ENCODE peak calls at places on chromosomes 11 and 22, in eight cellular contexts. M, Y, J, R, P, W, D and F are unnamed samples.

GRCh38 chr11:126891556-126892217 is 108.9 kb downstream of the KIRREL3 start:
- DNase-seq in M (no peak), Y (no peak), J (no peak), R (no peak), P (peak), W (no peak), D (no peak), F (no peak)

GRCh38 chr22:27480487-27480886 is 321.1 kb downstream of the MN1 start:
- DNase-seq in M (no peak), Y (no peak), J (peak), R (no peak), P (peak), W (no peak), D (no peak), F (peak)

GRCh38 chr11:120378474-120378873 is 42.3 kb downstream of the ARHGEF12 start:
- DNase-seq in M (no peak), Y (no peak), J (no peak), R (no peak), P (no peak), W (no peak), D (no peak), F (no peak)

GRCh38 chr11:120432056-120433018 is 79.2 kb upstream of the GRIK4 start:
- DNase-seq in M (peak), Y (peak), J (no peak), R (peak), P (peak), W (peak), D (peak), F (no peak)

GRCh38 chr11:3942160-3942955 is 86.9 kb downstream of the STIM1 start:
- DNase-seq in M (no peak), Y (no peak), J (no peak), R (no peak), P (no peak), W (no peak), D (no peak), F (no peak)

GRCh38 chr22:42926034-42926433 is 69.0 kb upstream of the ARFGAP3 start:
- DNase-seq in M (no peak), Y (no peak), J (no peak), R (no peak), P (no peak), W (no peak), D (no peak), F (no peak)

GRCh38 chr11:102457865-102458264 is 5.3 kb upstream of the TMEM123 start:
- DNase-seq in M (no peak), Y (no peak), J (no peak), R (no peak), P (no peak), W (no peak), D (no peak), F (no peak)

GRCh38 chr11:13940611-13941256 is 21.8 kb upstream of the SPON1 start:
- DNase-seq in M (no peak), Y (no peak), J (no peak), R (no peak), P (no peak), W (no peak), D (no peak), F (no peak)

GRCh38 chr22:44389926-44390925 is 77.5 kb upstream of the SHISAL1 start:
- DNase-seq in M (no peak), Y (no peak), J (no peak), R (no peak), P (no peak), W (no peak), D (no peak), F (no peak)

GRCh38 chr22:50581950-50582561 is 593 bp downstream of the CHKB start:
- DNase-seq in M (no peak), Y (no peak), J (no peak), R (peak), P (no peak), W (no peak), D (no peak), F (no peak)

GRCh38 chr11:112852141-112852853 is 108.9 kb upstream of the NCAM1 start:
- DNase-seq in M (no peak), Y (peak), J (no peak), R (no peak), P (no peak), W (no peak), D (no peak), F (no peak)

GRCh38 chr11:16986434-16987204 is 27.6 kb downstream of the PLEKHA7 start:
- DNase-seq in M (no peak), Y (no peak), J (peak), R (peak), P (peak), W (no peak), D (no peak), F (no peak)

GRCh38 chr11:114915871-114916270 is 237.5 kb downstream of the NXPE2 start:
- DNase-seq in M (no peak), Y (no peak), J (no peak), R (no peak), P (no peak), W (no peak), D (no peak), F (no peak)

GRCh38 chr22:45972091-45972867 is 4.7 kb downstream of the WNT7B start:
- DNase-seq in M (no peak), Y (no peak), J (peak), R (no peak), P (no peak), W (no peak), D (no peak), F (peak)
- TF ChIP-seq EZH2 in M (no peak), Y (peak), J (peak), R (no peak), P (no peak), W (no peak), D (no peak), F (peak)

GRCh38 chr11:75429902-75430691 is 2.9 kb downstream of the KLHL35 start:
- DNase-seq in M (no peak), Y (peak), J (peak), R (no peak), P (peak), W (no peak), D (no peak), F (peak)
- TF ChIP-seq EZH2 in M (no peak), Y (no peak), J (no peak), R (no peak), P (no peak), W (no peak), D (no peak), F (no peak)

GRCh38 chr11:2267871-2268825 is 2.2 kb downstream of the ASCL2 start:
- DNase-seq in M (no peak), Y (no peak), J (peak), R (no peak), P (no peak), W (no peak), D (no peak), F (no peak)

GRCh38 chr11:2268911-2269600 is 1.3 kb downstream of the ASCL2 start:
- DNase-seq in M (no peak), Y (peak), J (peak), R (peak), P (peak), W (no peak), D (no peak), F (peak)

GRCh38 chr11:2270322-2271076 is at the start of gene ASCL2:
- DNase-seq in M (no peak), Y (no peak), J (peak), R (peak), P (no peak), W (no peak), D (no peak), F (peak)

GRCh38 chr11:2271077-2271326 is 614 bp upstream of the ASCL2 start:
- DNase-seq in M (no peak), Y (no peak), J (peak), R (peak), P (no peak), W (no peak), D (no peak), F (peak)

GRCh38 chr11:2269601-2270321 is 627 bp downstream of the ASCL2 start:
- DNase-seq in M (no peak), Y (peak), J (peak), R (peak), P (no peak), W (no peak), D (no peak), F (peak)
- TF ChIP-seq EZH2 in M (no peak), Y (no peak), J (no peak), R (no peak), P (no peak), W (no peak), D (no peak), F (no peak)

DNA sequence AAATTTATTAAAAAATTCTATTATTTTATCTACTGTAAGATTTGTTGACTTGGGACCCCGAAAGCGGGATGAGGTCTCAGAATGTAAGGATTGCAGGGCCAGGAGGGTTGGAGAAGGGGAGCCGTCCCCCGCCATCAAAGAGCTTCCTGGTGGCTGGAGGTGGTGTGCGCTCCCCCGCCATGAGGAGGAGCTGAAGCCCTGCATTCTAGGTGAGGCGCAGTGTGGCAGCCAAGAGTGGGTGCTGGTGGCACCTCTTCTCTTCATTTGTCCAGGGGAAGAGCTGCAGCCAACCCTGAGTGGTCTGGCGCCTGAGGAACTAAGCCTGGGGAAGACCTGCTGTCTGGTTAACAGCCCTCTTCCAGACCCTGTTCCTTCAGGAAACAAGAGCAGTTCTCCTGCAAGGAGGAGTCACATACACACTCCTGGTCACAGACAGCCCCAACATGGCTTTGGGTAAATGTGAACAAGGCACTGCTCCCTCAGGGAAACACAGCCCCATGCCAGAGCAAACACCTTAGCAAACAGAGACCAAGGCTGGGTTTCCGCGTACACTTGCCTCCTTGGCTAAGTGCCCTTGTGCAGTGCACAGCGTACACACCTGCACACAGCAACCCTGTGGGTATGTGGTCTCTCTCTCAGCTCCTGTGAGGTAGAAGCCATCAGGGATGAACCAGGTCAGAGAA is 17.3 kb downstream of the RTN4RL2 start:
- DNase-seq in M (no peak), Y (no peak), J (peak), R (no peak), P (no peak), W (no peak), D (no peak), F (no peak)
- TF ChIP-seq EZH2 in M (no peak), Y (no peak), J (no peak), R (no peak), P (no peak), W (no peak), D (no peak), F (no peak)